ENCODE peak calls at places on chromosome 22, in ten cellular contexts. L is PC-3, J is NCI-H524, W is colonic mucosa, U is EL, E is cardiac fibroblast, Y is kidney, V is cerebellum, T is AG20443, B is lower leg skin. I is an unnamed sample.

GRCh38 chr22:26553056-26553752 is 36.7 kb downstream of the TPST2 start:
- DNase-seq in L (peak), J (no peak), W (no peak), U (peak), E (peak), Y (no peak), V (no peak), T (peak), B (no peak), I (peak)

GRCh38 chr22:35264986-35265385 is 7.7 kb downstream of the HMGXB4 start:
- DNase-seq in L (no peak), J (no peak), W (no peak), U (no peak), E (no peak), Y (no peak), V (no peak), T (no peak), B (no peak), I (no peak)

GRCh38 chr22:29343313-29343805 is 27.9 kb upstream of the RASL10A start:
- DNase-seq in L (peak), J (peak), W (no peak), U (peak), E (peak), Y (no peak), V (peak), T (peak), B (no peak), I (no peak)

GRCh38 chr22:31749636-31750364 is at the start of gene PRR14L:
- DNase-seq in L (peak), J (peak), W (peak), U (peak), E (peak), Y (peak), V (peak), T (peak), B (peak), I (peak)

GRCh38 chr22:19800761-19801244 is 40.2 kb downstream of the TBX1 start:
- DNase-seq in L (no peak), J (no peak), W (no peak), U (peak), E (peak), Y (peak), V (no peak), T (no peak), B (no peak), I (peak)

GRCh38 chr22:43211941-43212433 is 25.1 kb upstream of the TTLL12 start:
- DNase-seq in L (no peak), J (no peak), W (no peak), U (no peak), E (no peak), Y (peak), V (no peak), T (no peak), B (no peak), I (no peak)

GRCh38 chr22:31092161-31092560 is 11.0 kb downstream of the SMTN start:
- DNase-seq in L (no peak), J (no peak), W (no peak), U (no peak), E (no peak), Y (no peak), V (no peak), T (no peak), B (no peak), I (no peak)

GRCh38 chr22:33524511-33525270 is 395.6 kb downstream of the LARGE1 start:
- DNase-seq in L (no peak), J (peak), W (no peak), U (no peak), E (no peak), Y (no peak), V (no peak), T (no peak), B (no peak), I (no peak)

GRCh38 chr22:39226353-39226752 is 18.4 kb downstream of the PDGFB start:
- DNase-seq in L (no peak), J (no peak), W (no peak), U (no peak), E (no peak), Y (peak), V (no peak), T (no peak), B (no peak), I (no peak)

GRCh38 chr22:38353142-38353629 is 36.0 kb upstream of the CSNK1E start:
- DNase-seq in L (peak), J (peak), W (peak), U (peak), E (peak), Y (peak), V (peak), T (peak), B (peak), I (no peak)

GRCh38 chr22:23270212-23270733 is 90.0 kb downstream of the BCR start:
- DNase-seq in L (no peak), J (peak), W (no peak), U (no peak), E (no peak), Y (no peak), V (no peak), T (no peak), B (no peak), I (no peak)

GRCh38 chr22:46379301-46379930 is 43.9 kb downstream of the TRMU start:
- DNase-seq in L (no peak), J (no peak), W (peak), U (no peak), E (no peak), Y (peak), V (no peak), T (no peak), B (no peak), I (no peak)

GRCh38 chr22:22882033-22882717 is 5.4 kb upstream of the IGLL5 start:
- DNase-seq in L (peak), J (no peak), W (peak), U (peak), E (no peak), Y (peak), V (no peak), T (peak), B (no peak), I (no peak)

GRCh38 chr22:27252282-27253049 is 549.1 kb downstream of the MN1 start:
- DNase-seq in L (peak), J (no peak), W (no peak), U (peak), E (peak), Y (no peak), V (no peak), T (peak), B (peak), I (no peak)

GRCh38 chr22:43050995-43051394 is 36.0 kb upstream of the PACSIN2 start:
- DNase-seq in L (no peak), J (no peak), W (no peak), U (no peak), E (no peak), Y (no peak), V (no peak), T (no peak), B (no peak), I (no peak)

GRCh38 chr22:36659762-36660509 is 43.6 kb downstream of the CACNG2 start:
- DNase-seq in L (peak), J (peak), W (peak), U (peak), E (peak), Y (peak), V (peak), T (peak), B (peak), I (peak)

GRCh38 chr22:27435839-27436581 is 365.5 kb downstream of the MN1 start:
- DNase-seq in L (no peak), J (peak), W (no peak), U (peak), E (peak), Y (peak), V (no peak), T (peak), B (no peak), I (peak)

GRCh38 chr22:37144180-37144554 is 5.5 kb downstream of the IL2RB start:
- DNase-seq in L (no peak), J (no peak), W (no peak), U (no peak), E (no peak), Y (peak), V (no peak), T (no peak), B (no peak), I (no peak)

GRCh38 chr22:22684605-22685561 is 40.5 kb downstream of the GGTLC2 start:
- DNase-seq in L (peak), J (peak), W (peak), U (peak), E (peak), Y (no peak), V (no peak), T (peak), B (no peak), I (no peak)

GRCh38 chr22:47836957-47837356 is 1074.5 kb downstream of the TBC1D22A start:
- DNase-seq in L (peak), J (peak), W (no peak), U (peak), E (no peak), Y (no peak), V (no peak), T (no peak), B (no peak), I (no peak)

GRCh38 chr22:31497148-31497938 is 1.0 kb downstream of the SFI1 start:
- DNase-seq in L (peak), J (no peak), W (no peak), U (no peak), E (no peak), Y (no peak), V (no peak), T (no peak), B (no peak), I (no peak)

GRCh38 chr22:43013355-43014061 is 1.4 kb downstream of the PACSIN2 start:
- DNase-seq in L (peak), J (no peak), W (peak), U (no peak), E (peak), Y (no peak), V (no peak), T (peak), B (no peak), I (peak)

I was measured in dermis microvascular lymphatic vessel endothelial cell.